ENCODE peak calls at places on chromosome 22, in ten cellular contexts. Z, A, J, R, U, N, V, G, D and K are unnamed samples.

GRCh38 chr22:17095538-17095937 is 10.7 kb downstream of the IL17RA start:
- DNase-seq in Z (no peak), J (no peak), A (no peak), U (no peak), G (no peak), V (no peak), R (peak; percentile 7), N (no peak), D (no peak), K (no peak)

GRCh38 chr22:39567135-39567946 is 3.2 kb upstream of the CACNA1I start:
- DNase-seq in G (no peak), N (peak; percentile 62), U (no peak), A (no peak), V (no peak), D (no peak), R (no peak), Z (no peak), J (no peak), K (no peak)

GRCh38 chr22:39253427-39254070 is 8.8 kb upstream of the PDGFB start:
- DNase-seq in R (peak; percentile 68), D (no peak), J (peak; percentile 54), A (peak; percentile 73), Z (peak; percentile 86), N (peak; percentile 82), G (peak; percentile 82), V (peak; percentile 44), U (no peak), K (peak; percentile 89)

GRCh38 chr22:20156611-20157415 is 6.0 kb upstream of the CCDC188 start:
- DNase-seq in Z (peak; percentile 38), J (peak; percentile 26), D (peak; percentile 94), G (peak; percentile 80), V (peak; percentile 95), A (peak; percentile 85), R (peak; percentile 89), U (peak; percentile 84), N (peak; percentile 46), K (peak; percentile 93)

GRCh38 chr22:44588348-44588747 is 90.3 kb upstream of the RTL6 start:
- DNase-seq in A (no peak), J (no peak), G (no peak), V (no peak), N (no peak), R (peak; percentile 9), U (no peak), Z (no peak), D (peak; percentile 17), K (no peak)

GRCh38 chr22:44357962-44358553 is 45.3 kb upstream of the SHISAL1 start:
- DNase-seq in N (no peak), V (peak; percentile 26), D (peak; percentile 44), G (no peak), R (peak; percentile 51), U (no peak), Z (no peak), J (no peak), A (peak; percentile 68), K (no peak)

GRCh38 chr22:40741116-40741515 is 61.8 kb downstream of the MCHR1 start:
- DNase-seq in D (no peak), R (no peak), A (no peak), V (no peak), U (no peak), N (no peak), Z (no peak), J (no peak), G (no peak), K (no peak)

GRCh38 chr22:19855504-19856409 is 1.1 kb upstream of the GNB1L start:
- DNase-seq in G (peak; percentile 35), J (no peak), D (no peak), A (peak; percentile 63), V (peak; percentile 71), U (no peak), R (peak; percentile 73), Z (peak; percentile 51), N (peak; percentile 57), K (peak; percentile 56)

GRCh38 chr22:31840581-31840980 is 86.8 kb downstream of the DEPDC5 start:
- DNase-seq in D (no peak), U (no peak), Z (no peak), A (no peak), R (no peak), G (no peak), V (no peak), N (no peak), J (no peak), K (no peak)

GRCh38 chr22:29306175-29306829 is at the start of gene GAS2L1:
- DNase-seq in D (peak; percentile 93), U (peak; percentile 68), A (peak; percentile 86), R (peak; percentile 91), V (peak; percentile 89), N (peak; percentile 70), G (peak; percentile 91), J (peak; percentile 33), Z (peak; percentile 66), K (peak; percentile 81)

GRCh38 chr22:42937164-42937854 is 77.6 kb downstream of the PACSIN2 start:
- DNase-seq in R (peak; percentile 67), V (no peak), D (peak; percentile 84), U (no peak), Z (peak; percentile 89), G (no peak), J (no peak), N (peak; percentile 88), A (peak; percentile 34), K (peak; percentile 74)

GRCh38 chr22:31333648-31334047 is 12.5 kb downstream of the PATZ1 start:
- DNase-seq in G (no peak), N (no peak), U (no peak), V (no peak), D (no peak), R (no peak), A (no peak), Z (no peak), J (no peak), K (no peak)

GRCh38 chr22:19811811-19812771 is 42.6 kb downstream of the GNB1L start:
- DNase-seq in A (no peak), G (no peak), V (peak; percentile 11), D (peak; percentile 66), J (no peak), N (no peak), Z (no peak), R (no peak), U (no peak), K (peak; percentile 22)

GRCh38 chr22:46125816-46126770 is 24.2 kb upstream of the PPARA start:
- DNase-seq in D (no peak), N (no peak), Z (no peak), A (no peak), J (no peak), G (no peak), R (peak; percentile 95), V (no peak), U (no peak), K (peak; percentile 44)
- H3K4me3 ChIP-seq in D (no peak overlapping the region), N (no peak overlapping the region), Z (no peak overlapping the region), A (no peak overlapping the region), J (no peak overlapping the region), G (no peak overlapping the region), R (no peak overlapping the region), V (no peak overlapping the region), U (no peak overlapping the region), K (no peak overlapping the region)

GRCh38 chr22:37022483-37023337 is 3.2 kb downstream of the MPST start:
- DNase-seq in D (no peak), R (peak; percentile 58), J (no peak), N (no peak), V (no peak), Z (no peak), G (no peak), A (no peak), U (no peak), K (peak; percentile 44)

GRCh38 chr22:37026325-37026724 is 6.8 kb downstream of the MPST start:
- DNase-seq in G (no peak), J (no peak), Z (no peak), A (no peak), R (peak; percentile 44), D (no peak), U (no peak), V (no peak), N (no peak), K (no peak)

GRCh38 chr22:37023743-37024338 is 4.3 kb downstream of the MPST start:
- DNase-seq in A (no peak), D (no peak), N (no peak), V (no peak), G (no peak), J (no peak), R (peak; percentile 94), Z (no peak), U (no peak), K (no peak)

GRCh38 chr22:37025500-37026070 is 6.0 kb downstream of the MPST start:
- DNase-seq in A (no peak), N (no peak), J (no peak), U (no peak), V (no peak), G (no peak), Z (no peak), R (peak; percentile 63), D (no peak), K (no peak)

GRCh38 chr22:37024339-37025157 is 5.0 kb downstream of the MPST start:
- DNase-seq in A (no peak), N (no peak), G (no peak), J (no peak), V (no peak), R (peak; percentile 83), U (no peak), Z (no peak), D (no peak), K (no peak)
- TF ChIP-seq CTCF in A (no peak), N (no peak), G (no peak), J (no peak), V (no peak), R (no peak), U (no peak), Z (no peak), D (no peak), K (no peak)

DNA sequence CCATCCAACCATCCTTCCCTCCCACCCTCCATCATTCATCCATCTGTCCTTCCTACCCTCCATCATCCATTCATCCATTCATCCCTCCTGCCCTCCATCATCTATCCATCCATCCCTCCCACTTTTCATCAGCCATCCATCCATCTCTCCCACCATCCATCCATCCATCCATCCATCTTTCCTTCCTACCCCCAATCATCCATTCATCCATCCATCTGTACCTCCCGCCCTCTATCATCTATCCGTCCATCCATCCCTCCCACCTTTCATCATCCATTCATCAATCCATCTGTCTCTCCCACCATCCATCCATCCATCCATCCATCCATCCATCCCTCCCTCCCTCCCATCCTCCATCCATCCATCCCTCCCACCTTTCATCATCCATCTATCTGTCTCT is 968.8 kb downstream of the BRD1 start:
- DNase-seq in N (no peak), A (no peak), D (no peak), J (no peak), G (no peak), Z (no peak), V (no peak), R (no peak), U (no peak), K (no peak)
- H3K9me3 ChIP-seq in N (peaks cover 50% of the 10 kb centered on the region), A (no peaks in the 10 kb centered on the region), D (no peaks in the 10 kb centered on the region), J (peaks cover 70% of the 10 kb centered on the region), G (no peaks in the 10 kb centered on the region), Z (no peaks in the 10 kb centered on the region), V (no peaks in the 10 kb centered on the region), R (no peaks in the 10 kb centered on the region), U (no peaks in the 10 kb centered on the region), K (no peaks in the 10 kb centered on the region)

DNA sequence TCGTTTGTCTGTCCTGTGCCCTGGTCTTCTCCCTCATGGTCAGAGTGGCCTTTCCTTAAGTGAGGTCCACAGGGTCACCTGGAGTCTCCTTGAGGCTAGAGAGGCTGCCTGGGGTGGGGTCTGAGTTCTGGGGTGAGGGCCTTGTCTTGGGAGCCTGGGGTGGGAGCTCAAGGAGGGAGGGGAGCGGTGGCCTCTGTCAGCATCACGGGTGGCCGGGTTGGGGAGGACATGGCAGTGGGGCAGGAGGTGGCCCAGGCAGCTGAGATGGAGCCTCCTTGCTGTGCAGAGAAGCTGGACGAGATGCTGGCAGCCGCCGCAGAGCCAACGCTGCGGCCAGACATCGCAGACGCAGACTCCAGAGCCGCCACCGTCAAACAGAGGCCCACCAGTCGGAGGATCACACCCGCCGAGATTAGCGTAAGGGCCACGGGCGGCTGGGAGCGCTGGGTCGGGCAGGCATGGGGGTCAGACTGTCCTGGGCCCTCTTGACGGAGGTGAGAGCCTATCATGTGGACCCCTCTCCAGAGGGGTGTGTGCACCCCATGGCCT is 23.3 kb upstream of the ACR start:
- DNase-seq in N (no peak), Z (no peak), A (no peak), G (no peak), R (no peak), D (peak; percentile 77), J (no peak), U (no peak), V (no peak), K (no peak)
- H3K4me3 ChIP-seq in N (no peak overlapping the region), Z (no peak overlapping the region), A (no peak overlapping the region), G (no peak overlapping the region), R (no peak overlapping the region), D (no peak overlapping the region), J (no peak overlapping the region), U (no peak overlapping the region), V (no peak overlapping the region), K (no peak overlapping the region)